ENCODE peak calls at places on chromosomes 11 and 22, in four cellular contexts. R, M, Y and C are unnamed samples.

GRCh38 chr11:34044664-34045485 is 6.7 kb upstream of the CAPRIN1 start:
- DNase-seq in M (peak; percentile 37), Y (no peak), R (peak; percentile 51), C (no peak)

GRCh38 chr11:74826901-74827300 is 78.3 kb downstream of the RNF169 start:
- DNase-seq in Y (peak; percentile 33), R (peak; percentile 12), M (no peak), C (no peak)

GRCh38 chr11:77250881-77251640 is 50.4 kb downstream of the GDPD4 start:
- DNase-seq in Y (no peak), M (no peak), R (peak; percentile 19), C (no peak)

GRCh38 chr11:100563541-100564280 is 123.4 kb upstream of the ARHGAP42 start:
- DNase-seq in Y (no peak), M (no peak), R (peak; percentile 12), C (no peak)

GRCh38 chr11:125129316-125129990 is 18.0 kb upstream of the TMEM218 start:
- DNase-seq in M (no peak), R (no peak), Y (no peak), C (no peak)

GRCh38 chr11:71153005-71153395 is 99.4 kb downstream of the SHANK2 start:
- DNase-seq in R (no peak), Y (no peak), M (no peak), C (no peak)

GRCh38 chr11:73114835-73115220 is 27.3 kb downstream of the FCHSD2 start:
- DNase-seq in M (no peak), R (no peak), Y (no peak), C (no peak)

GRCh38 chr22:42619261-42620063 is 4.8 kb upstream of the POLDIP3 start:
- DNase-seq in R (no peak), Y (no peak), M (no peak), C (no peak)

GRCh38 chr11:122215244-122215992 is 99.4 kb upstream of the BLID start:
- DNase-seq in Y (peak; percentile 60), R (peak; percentile 61), M (peak; percentile 3), C (peak; percentile 82)

GRCh38 chr22:36280379-36280778 is 27.4 kb downstream of the APOL1 start:
- DNase-seq in Y (no peak), M (no peak), R (no peak), C (no peak)

GRCh38 chr11:46252373-46252914 is 25.0 kb upstream of the CREB3L1 start:
- DNase-seq in R (peak; percentile 56), Y (no peak), M (no peak), C (no peak)